ENCODE peak calls at places on chromosomes 4 and X, in eight cellular contexts. T is HCT116, B is K562, V is H1, L is HepG2, J is GM12878, N is SK-N-SH, M is endothelial cell of umbilical vein. H is an unnamed sample.

GRCh38 chrX:45070116-45071007 is 130.3 kb downstream of the DIPK2B start:
- DNase-seq in V (no peak), J (peak), M (peak), T (peak), L (peak), B (peak), N (peak), H (peak)

GRCh38 chr4:53490965-53491622 is 100.2 kb downstream of the LNX1 start:
- DNase-seq in V (no peak), M (peak), N (peak), L (peak), T (peak), J (no peak), B (peak), H (no peak)

GRCh38 chr4:37627263-37627662 is 58.9 kb downstream of the RELL1 start:
- DNase-seq in N (no peak), J (no peak), M (peak), T (no peak), V (no peak), L (no peak), B (no peak), H (no peak)

GRCh38 chrX:102950908-102951866 is 14.1 kb downstream of the RAB40AL start:
- DNase-seq in J (no peak), B (peak), V (peak), M (peak), N (peak), L (peak), T (peak), H (peak)

GRCh38 chrX:96752776-96753175 is 68.1 kb downstream of the DIAPH2 start:
- DNase-seq in T (no peak), J (no peak), M (no peak), V (no peak), B (no peak), N (no peak), L (no peak), H (no peak)

GRCh38 chrX:100812216-100813158 is 7.7 kb upstream of the CSTF2 start:
- DNase-seq in J (no peak), T (no peak), N (no peak), L (no peak), V (no peak), M (no peak), B (no peak), H (no peak)

GRCh38 chr4:137623013-137623412 is 90.7 kb upstream of the PCDH18 start:
- DNase-seq in V (no peak), N (no peak), L (peak), J (no peak), M (no peak), T (no peak), B (no peak), H (no peak)

GRCh38 chr4:143260750-143261149 is 75.9 kb upstream of the GAB1 start:
- DNase-seq in B (no peak), M (no peak), J (no peak), L (no peak), V (no peak), N (no peak), T (no peak), H (no peak)

GRCh38 chr4:137394000-137394399 is 138.3 kb downstream of the PCDH18 start:
- DNase-seq in L (no peak), J (no peak), V (no peak), M (peak), N (no peak), B (no peak), T (no peak), H (no peak)

GRCh38 chr4:116358633-116359222 is 726.6 kb downstream of the TRAM1L1 start:
- DNase-seq in J (peak), N (peak), L (peak), V (peak), B (peak), M (peak), T (peak), H (peak)

DNA sequence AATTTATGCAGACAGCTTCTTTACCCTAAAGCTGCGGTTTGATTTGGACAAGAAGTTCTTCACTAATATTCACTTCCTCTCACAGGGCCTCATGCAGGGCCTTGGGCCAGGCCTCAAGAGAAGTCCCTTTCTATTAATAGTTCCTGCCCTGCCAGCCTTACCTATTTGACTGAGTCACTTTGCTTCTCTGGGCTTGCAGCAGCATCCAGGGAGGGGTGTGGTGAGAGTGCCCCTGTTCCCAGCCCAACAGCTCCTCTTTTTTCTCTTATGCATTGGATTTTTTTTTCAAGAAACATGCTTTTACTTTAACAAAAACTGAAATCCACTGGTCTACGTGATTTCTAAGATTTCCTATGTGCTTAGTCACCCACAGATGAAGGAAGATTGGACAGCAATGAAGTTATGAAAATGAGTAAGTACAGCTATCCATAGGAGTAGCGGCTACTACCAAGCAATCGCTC is 26.7 kb downstream of the FAM156B start:
- DNase-seq in N (no peak), L (no peak), M (peak), T (no peak), B (no peak), J (peak), V (no peak), H (no peak)
- H3K9ac ChIP-seq in N (peak), L (no peak), M (no peak), T (peak), B (no peak), J (no peak), V (no peak), H (peak)

GRCh38 chr4:141746026-141746425 is 109.6 kb downstream of the IL15 start:
- DNase-seq in M (peak), L (no peak), T (no peak), V (no peak), N (no peak), B (no peak), J (no peak), H (no peak)
- TF ChIP-seq POLR2AphosphoS5 in M (no peak), L (no peak), T (no peak), V (no peak), N (no peak), B (no peak), J (no peak), H (no peak)

GRCh38 chr4:57064811-57065711 is 45.1 kb downstream of the IGFBP7 start:
- DNase-seq in V (no peak), L (no peak), M (peak), B (no peak), J (no peak), N (peak), T (no peak), H (no peak)

GRCh38 chr4:57065730-57066482 is 44.3 kb downstream of the IGFBP7 start:
- DNase-seq in M (no peak), L (no peak), V (no peak), B (no peak), N (no peak), J (no peak), T (no peak), H (no peak)

GRCh38 chr4:57061395-57061794 is 48.8 kb downstream of the IGFBP7 start:
- DNase-seq in V (no peak), B (no peak), J (no peak), M (no peak), N (no peak), T (no peak), L (no peak), H (no peak)

GRCh38 chr4:57063518-57063917 is 46.7 kb downstream of the IGFBP7 start:
- DNase-seq in L (no peak), N (no peak), M (no peak), J (no peak), T (no peak), B (no peak), V (no peak), H (no peak)

GRCh38 chr4:57064120-57064519 is 46.1 kb downstream of the IGFBP7 start:
- DNase-seq in N (no peak), L (no peak), V (no peak), B (no peak), M (no peak), J (no peak), T (no peak), H (no peak)
- H3K9ac ChIP-seq in N (peak), L (no peak), V (no peak), B (no peak), M (no peak), J (no peak), T (no peak), H (no peak)

GRCh38 chr4:140239311-140239710 is 85.3 kb upstream of the MAML3 start:
- DNase-seq in V (no peak), J (no peak), B (no peak), N (no peak), L (no peak), M (no peak), T (no peak), H (no peak)

GRCh38 chr4:140236649-140237160 is 82.7 kb upstream of the MAML3 start:
- DNase-seq in L (no peak), T (no peak), V (no peak), N (peak), J (no peak), M (no peak), B (no peak), H (no peak)

GRCh38 chr4:140240237-140240636 is 86.3 kb upstream of the MAML3 start:
- DNase-seq in L (no peak), M (no peak), T (no peak), J (no peak), V (no peak), B (no peak), N (no peak), H (no peak)

GRCh38 chr4:140237616-140238352 is 83.8 kb upstream of the MAML3 start:
- DNase-seq in B (no peak), L (no peak), J (no peak), V (peak), T (no peak), M (peak), N (peak), H (peak)

GRCh38 chr4:140238353-140239041 is 84.5 kb upstream of the MAML3 start:
- DNase-seq in T (no peak), N (peak), V (peak), B (peak), M (peak), L (no peak), J (no peak), H (no peak)
- TF ChIP-seq POLR2AphosphoS5 in T (no peak), N (peak), V (no peak), B (no peak), M (no peak), L (no peak), J (no peak), H (peak)

GRCh38 chrX:1355800-1356148 is 19.2 kb downstream of the IL3RA start:
- DNase-seq in L (no peak), V (no peak), B (no peak), T (no peak), J (no peak), M (no peak), N (no peak), H (no peak)

GRCh38 chrX:1354036-1355019 is 17.7 kb downstream of the IL3RA start:
- DNase-seq in J (no peak), T (no peak), V (no peak), L (no peak), B (no peak), M (no peak), N (no peak), H (no peak)

GRCh38 chrX:1351981-1352714 is 15.6 kb downstream of the IL3RA start:
- DNase-seq in L (no peak), T (no peak), M (no peak), J (no peak), N (no peak), B (no peak), V (no peak), H (no peak)

GRCh38 chrX:1357993-1358392 is 21.4 kb downstream of the IL3RA start:
- DNase-seq in V (no peak), B (no peak), J (no peak), M (no peak), T (no peak), L (no peak), N (no peak), H (no peak)

GRCh38 chrX:1355131-1355799 is 18.7 kb downstream of the IL3RA start:
- DNase-seq in B (no peak), V (peak), M (no peak), T (no peak), L (no peak), N (no peak), J (no peak), H (no peak)
- H3K9ac ChIP-seq in B (no peak), V (no peak), M (no peak), T (no peak), L (no peak), N (no peak), J (no peak), H (no peak)

GRCh38 chrX:1416327-1416784 is 24.4 kb upstream of the SLC25A6 start:
- DNase-seq in B (no peak), N (no peak), L (no peak), M (no peak), J (no peak), T (no peak), V (no peak), H (no peak)

GRCh38 chrX:1417921-1418875 is 26.3 kb upstream of the SLC25A6 start:
- DNase-seq in L (no peak), J (no peak), T (no peak), M (no peak), N (no peak), V (no peak), B (no peak), H (no peak)

GRCh38 chrX:1419545-1420355 is 27.8 kb upstream of the SLC25A6 start:
- DNase-seq in J (no peak), B (no peak), T (no peak), M (no peak), L (no peak), V (no peak), N (no peak), H (no peak)

GRCh38 chrX:1418901-1419544 is 27.1 kb upstream of the SLC25A6 start:
- DNase-seq in V (no peak), L (no peak), M (no peak), T (no peak), J (no peak), B (no peak), N (no peak), H (no peak)

GRCh38 chrX:1416965-1417760 is 25.2 kb upstream of the SLC25A6 start:
- DNase-seq in B (no peak), J (no peak), L (no peak), T (no peak), M (no peak), V (no peak), N (no peak), H (no peak)
- TF ChIP-seq POLR2AphosphoS5 in B (no peak), J (no peak), L (peak), T (peak), M (no peak), V (peak), N (peak), H (peak)

GRCh38 chrX:130080791-130081367 is 29.4 kb downstream of the ELF4 start:
- DNase-seq in T (no peak), M (no peak), J (no peak), V (no peak), L (no peak), B (peak), N (no peak), H (no peak)

GRCh38 chrX:130081421-130082045 is 28.8 kb downstream of the ELF4 start:
- DNase-seq in N (no peak), J (no peak), T (no peak), V (no peak), L (no peak), M (no peak), B (no peak), H (no peak)

GRCh38 chrX:130071611-130072349 is 38.5 kb downstream of the ELF4 start:
- DNase-seq in N (no peak), B (peak), V (no peak), J (no peak), M (no peak), T (no peak), L (peak), H (no peak)

GRCh38 chrX:130079824-130080406 is 30.4 kb downstream of the ELF4 start:
- DNase-seq in B (peak), T (peak), J (no peak), V (no peak), L (peak), N (peak), M (peak), H (peak)

GRCh38 chrX:130075768-130076167 is 34.5 kb downstream of the ELF4 start:
- DNase-seq in J (no peak), L (no peak), M (no peak), N (no peak), T (no peak), B (peak), V (no peak), H (no peak)
- H3K9ac ChIP-seq in J (no peak), L (no peak), M (no peak), N (no peak), T (no peak), B (no peak), V (no peak), H (no peak)

GRCh38 chr4:173525118-173526033 is 4.7 kb downstream of the HAND2 start:
- DNase-seq in N (peak), L (no peak), B (peak), T (no peak), J (no peak), V (peak), M (no peak), H (no peak)
- TF ChIP-seq POLR2AphosphoS5 in N (peak), L (no peak), B (no peak), T (no peak), J (no peak), V (no peak), M (no peak), H (no peak)

H was measured in SK-N-MC.